ENCODE peak calls at places on chromosomes 6 and 20, in eight cellular contexts. One of them, this sample, is unnamed.

GRCh38 chr6:80535914-80536565 is 429.6 kb downstream of the BCKDHB start:
- DNase-seq in ovary: no peak
- DNase-seq in GM12892: no peak
- DNase-seq in IMR-90: peak; percentile 79
- DNase-seq in A549: no peak
- DNase-seq in stomach: no peak
- DNase-seq in HCT116: no peak
- DNase-seq in heart left ventricle: no peak
- DNase-seq in this sample: no peak

GRCh38 chr6:113636357-113636824 is 220.8 kb upstream of the MARCKS start:
- DNase-seq in ovary: no peak
- DNase-seq in GM12892: no peak
- DNase-seq in IMR-90: peak; percentile 78
- DNase-seq in A549: peak; percentile 35
- DNase-seq in stomach: no peak
- DNase-seq in HCT116: no peak
- DNase-seq in heart left ventricle: no peak
- DNase-seq in this sample: no peak

GRCh38 chr6:3228046-3228671 is 706 bp upstream of the TUBB2B start:
- DNase-seq in ovary: no peak
- DNase-seq in GM12892: no peak
- DNase-seq in IMR-90: no peak
- DNase-seq in A549: no peak
- DNase-seq in stomach: no peak
- DNase-seq in HCT116: no peak
- DNase-seq in heart left ventricle: no peak
- DNase-seq in this sample: no peak

GRCh38 chr20:51100617-51101016 is 77.7 kb upstream of the KCNG1 start:
- DNase-seq in ovary: no peak
- DNase-seq in GM12892: no peak
- DNase-seq in IMR-90: no peak
- DNase-seq in A549: no peak
- DNase-seq in stomach: no peak
- DNase-seq in HCT116: no peak
- DNase-seq in heart left ventricle: no peak
- DNase-seq in this sample: no peak

GRCh38 chr20:32285621-32286334 is 8.3 kb downstream of the KIF3B start:
- DNase-seq in ovary: no peak
- DNase-seq in GM12892: no peak
- DNase-seq in IMR-90: peak; percentile 10
- DNase-seq in A549: peak; percentile 25
- DNase-seq in stomach: no peak
- DNase-seq in HCT116: no peak
- DNase-seq in heart left ventricle: peak; percentile 13
- DNase-seq in this sample: no peak

GRCh38 chr6:169156108-169156821 is 97.4 kb downstream of the THBS2 start:
- DNase-seq in ovary: no peak
- DNase-seq in GM12892: no peak
- DNase-seq in IMR-90: peak; percentile 71
- DNase-seq in A549: no peak
- DNase-seq in stomach: peak; percentile 7
- DNase-seq in HCT116: no peak
- DNase-seq in heart left ventricle: no peak
- DNase-seq in this sample: no peak

GRCh38 chr20:62361799-62362589 is 5.1 kb downstream of the LAMA5 start:
- DNase-seq in ovary: no peak
- DNase-seq in GM12892: no peak
- DNase-seq in IMR-90: no peak
- DNase-seq in A549: peak; percentile 88
- DNase-seq in stomach: no peak
- DNase-seq in HCT116: peak; percentile 62
- DNase-seq in heart left ventricle: peak; percentile 16
- DNase-seq in this sample: no peak

GRCh38 chr6:26536571-26537159 is 1.5 kb upstream of the HMGN4 start:
- DNase-seq in ovary: peak; percentile 59
- DNase-seq in GM12892: no peak
- DNase-seq in IMR-90: peak; percentile 77
- DNase-seq in A549: peak; percentile 50
- DNase-seq in stomach: no peak
- DNase-seq in HCT116: no peak
- DNase-seq in heart left ventricle: no peak
- DNase-seq in this sample: peak; percentile 72

GRCh38 chr6:27591660-27592059 is 118.8 kb upstream of the ZNF184 start:
- DNase-seq in ovary: no peak
- DNase-seq in GM12892: no peak
- DNase-seq in IMR-90: peak; percentile 52
- DNase-seq in A549: peak; percentile 74
- DNase-seq in stomach: no peak
- DNase-seq in HCT116: no peak
- DNase-seq in heart left ventricle: no peak
- DNase-seq in this sample: no peak

DNA sequence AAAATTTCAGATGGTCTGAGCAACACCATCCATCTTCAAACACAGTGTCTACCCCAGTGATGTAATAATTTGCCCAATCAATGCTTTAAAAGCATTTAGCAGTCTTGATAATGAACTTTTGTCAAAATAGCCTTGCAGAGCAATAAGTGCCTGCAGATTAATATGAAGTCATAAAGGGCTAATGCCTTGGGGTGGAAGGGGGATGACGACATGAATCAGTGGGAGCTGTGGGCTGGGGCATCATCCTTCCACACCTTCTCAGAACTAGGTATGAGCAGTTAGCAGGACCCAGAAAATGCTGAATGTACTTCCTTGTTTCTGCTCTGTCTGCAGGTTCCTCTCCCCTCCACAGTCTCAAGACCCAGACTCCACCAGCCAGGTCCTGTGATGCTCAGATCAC is 166.2 kb upstream of the MAFB start:
- DNase-seq in ovary: no peak
- DNase-seq in GM12892: no peak
- DNase-seq in IMR-90: no peak
- DNase-seq in A549: no peak
- DNase-seq in stomach: no peak
- DNase-seq in HCT116: no peak
- DNase-seq in heart left ventricle: no peak
- DNase-seq in this sample: no peak
- TF ChIP-seq POLR2A in ovary: no peak
- TF ChIP-seq POLR2A in GM12892: no peak
- TF ChIP-seq POLR2A in IMR-90: no peak
- TF ChIP-seq POLR2A in A549: no peak
- TF ChIP-seq POLR2A in stomach: no peak
- TF ChIP-seq POLR2A in HCT116: no peak
- TF ChIP-seq POLR2A in heart left ventricle: no peak
- TF ChIP-seq POLR2A in this sample: no peak

DNA sequence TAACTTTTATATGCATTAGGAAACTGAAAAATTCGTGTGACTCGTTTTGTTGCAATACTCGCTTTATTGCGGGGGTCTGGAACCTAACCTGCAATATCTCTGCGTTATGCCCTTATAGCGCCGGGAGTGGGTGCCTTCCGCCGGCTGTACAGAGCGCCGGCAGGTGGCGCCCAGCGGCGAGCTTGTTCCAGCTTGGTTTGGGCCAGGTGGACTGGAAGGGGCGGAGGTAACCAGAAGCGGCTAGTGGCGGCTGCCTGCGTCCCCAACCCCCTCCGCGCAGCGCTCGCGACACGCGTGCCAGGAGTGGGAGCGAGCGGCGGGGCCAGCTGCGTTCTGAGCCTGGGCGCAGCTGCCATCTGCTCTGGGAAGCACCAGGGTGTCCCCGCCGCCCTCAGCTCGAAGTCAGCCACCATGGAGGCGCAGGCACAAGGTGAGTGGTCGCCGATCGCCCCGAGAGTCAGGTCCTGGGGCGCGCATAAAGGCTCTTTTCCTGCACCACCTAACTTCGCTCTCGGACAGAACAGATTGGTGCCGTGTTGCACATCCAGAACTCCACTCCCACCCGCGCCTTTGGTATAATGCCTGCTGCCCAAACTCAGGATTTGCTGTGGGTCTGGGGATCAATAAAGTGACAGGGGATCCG is at the start of gene TPD52L1:
- DNase-seq in ovary: peak; percentile 74
- DNase-seq in GM12892: peak; percentile 59
- DNase-seq in IMR-90: peak; percentile 60
- DNase-seq in A549: peak; percentile 77
- DNase-seq in stomach: peak; percentile 87
- DNase-seq in HCT116: peak; percentile 76
- DNase-seq in heart left ventricle: peak; percentile 81
- DNase-seq in this sample: peak; percentile 55
- TF ChIP-seq POLR2A in ovary: no peak
- TF ChIP-seq POLR2A in GM12892: no peak
- TF ChIP-seq POLR2A in IMR-90: no peak
- TF ChIP-seq POLR2A in A549: peak; percentile 19
- TF ChIP-seq POLR2A in stomach: no peak
- TF ChIP-seq POLR2A in HCT116: no peak
- TF ChIP-seq POLR2A in heart left ventricle: peak; percentile 16
- TF ChIP-seq POLR2A in this sample: peak; percentile 32

DNA sequence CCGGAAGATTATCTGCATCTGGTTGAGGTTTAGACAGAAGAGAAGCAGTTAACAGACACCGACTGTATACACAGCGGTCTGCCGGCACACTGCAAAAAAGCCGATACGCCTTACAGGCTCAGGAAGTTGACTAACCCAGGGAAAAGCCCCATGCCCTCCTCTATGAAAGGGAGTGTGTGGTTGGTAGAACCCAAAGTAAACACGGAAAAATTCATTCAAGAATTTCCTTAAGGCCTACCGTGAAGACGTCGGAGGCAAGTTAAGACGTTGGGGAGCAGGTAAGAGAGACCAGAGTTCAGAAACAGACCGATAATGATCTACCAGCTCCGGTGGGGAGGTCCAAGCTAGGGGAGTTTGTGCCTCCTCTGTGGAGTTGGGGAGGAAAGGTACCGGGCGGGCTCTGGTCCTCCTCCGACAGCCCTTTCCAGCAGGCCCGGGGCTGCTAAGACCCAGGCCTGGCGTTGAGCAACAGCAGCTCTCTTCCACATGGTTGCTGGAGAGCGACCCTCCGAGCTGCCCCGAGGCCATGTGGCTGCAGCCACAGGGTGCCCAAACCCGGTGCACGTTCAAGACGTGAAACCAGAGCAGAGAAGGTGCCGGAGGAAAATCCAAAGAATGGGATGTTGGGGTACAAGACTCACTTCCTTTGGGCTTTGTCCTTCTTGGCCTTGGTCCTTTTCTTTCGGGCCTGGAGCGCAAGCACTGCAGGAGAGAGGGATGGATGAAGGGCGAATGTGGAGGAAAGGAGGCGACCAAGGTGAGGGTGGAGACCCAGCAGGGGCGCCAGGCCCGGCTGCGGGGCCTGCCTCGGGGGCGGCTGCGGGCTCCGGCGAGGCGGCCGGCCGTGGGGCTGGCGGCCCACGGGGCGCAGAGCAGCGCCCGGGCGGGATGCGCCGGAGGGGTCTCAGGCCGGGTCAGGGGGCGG is 809 bp downstream of the SRPK1 start:
- DNase-seq in ovary: no peak
- DNase-seq in GM12892: no peak
- DNase-seq in IMR-90: peak; percentile 78
- DNase-seq in A549: peak; percentile 45
- DNase-seq in stomach: peak; percentile 56
- DNase-seq in HCT116: no peak
- DNase-seq in heart left ventricle: peak; percentile 9
- DNase-seq in this sample: no peak
- TF ChIP-seq POLR2A in ovary: no peak
- TF ChIP-seq POLR2A in GM12892: no peak
- TF ChIP-seq POLR2A in IMR-90: no peak
- TF ChIP-seq POLR2A in A549: no peak
- TF ChIP-seq POLR2A in stomach: no peak
- TF ChIP-seq POLR2A in HCT116: no peak
- TF ChIP-seq POLR2A in heart left ventricle: no peak
- TF ChIP-seq POLR2A in this sample: no peak

DNA sequence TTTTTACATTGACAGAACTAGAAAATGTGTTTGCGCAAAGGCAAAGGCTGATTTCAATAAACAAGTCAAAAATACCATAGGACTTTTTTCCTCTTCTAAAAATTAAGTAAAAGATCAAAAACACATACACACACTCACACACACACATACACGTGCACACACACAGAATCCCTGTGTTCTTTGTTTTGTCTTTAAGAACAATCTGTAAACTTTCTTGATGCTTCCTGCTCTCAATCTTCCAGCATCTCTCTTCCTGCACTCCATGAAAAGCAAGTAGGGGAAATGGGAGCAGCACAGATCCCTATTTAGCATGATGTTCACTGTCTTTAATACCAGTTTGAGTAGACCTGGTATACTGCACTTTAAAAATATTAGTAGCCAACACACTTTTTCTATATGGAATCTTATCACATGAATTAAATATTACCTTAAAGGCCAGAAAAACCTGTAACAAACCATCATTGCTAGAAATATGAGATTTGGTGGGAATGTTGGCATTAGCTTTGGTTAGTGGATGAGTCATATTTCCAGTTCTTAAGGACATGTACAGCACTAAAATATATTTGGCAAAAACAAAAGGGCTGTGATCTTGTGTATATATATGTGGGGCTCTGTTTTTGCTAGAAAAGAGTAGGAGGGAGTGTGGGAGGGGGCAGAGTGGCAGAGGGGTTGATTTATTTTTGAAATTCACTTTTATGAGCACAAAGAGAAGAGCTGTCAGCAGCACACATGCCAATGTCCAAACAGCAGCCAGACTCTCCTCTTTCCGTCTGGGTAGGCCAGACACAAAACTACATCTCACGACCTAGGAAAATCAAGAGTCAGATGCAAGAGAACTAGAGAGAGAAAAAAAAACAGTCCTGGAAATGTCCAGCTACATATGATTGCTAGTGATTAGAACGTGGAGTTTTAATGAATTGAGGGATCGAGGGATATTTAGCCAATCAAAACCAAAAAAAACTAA is 4.6 kb downstream of the PTPRK start:
- DNase-seq in ovary: no peak
- DNase-seq in GM12892: no peak
- DNase-seq in IMR-90: peak; percentile 68
- DNase-seq in A549: no peak
- DNase-seq in stomach: no peak
- DNase-seq in HCT116: no peak
- DNase-seq in heart left ventricle: no peak
- DNase-seq in this sample: no peak
- TF ChIP-seq POLR2A in ovary: no peak
- TF ChIP-seq POLR2A in GM12892: no peak
- TF ChIP-seq POLR2A in IMR-90: no peak
- TF ChIP-seq POLR2A in A549: no peak
- TF ChIP-seq POLR2A in stomach: no peak
- TF ChIP-seq POLR2A in HCT116: no peak
- TF ChIP-seq POLR2A in heart left ventricle: no peak
- TF ChIP-seq POLR2A in this sample: no peak

GRCh38 chr20:42857446-42857845 is 332.3 kb downstream of the PTPRT start:
- DNase-seq in ovary: no peak
- DNase-seq in GM12892: no peak
- DNase-seq in IMR-90: no peak
- DNase-seq in A549: no peak
- DNase-seq in stomach: no peak
- DNase-seq in HCT116: no peak
- DNase-seq in heart left ventricle: no peak
- DNase-seq in this sample: no peak
- TF ChIP-seq POLR2A in ovary: no peak
- TF ChIP-seq POLR2A in GM12892: no peak
- TF ChIP-seq POLR2A in IMR-90: no peak
- TF ChIP-seq POLR2A in A549: no peak
- TF ChIP-seq POLR2A in stomach: no peak
- TF ChIP-seq POLR2A in HCT116: no peak
- TF ChIP-seq POLR2A in heart left ventricle: no peak
- TF ChIP-seq POLR2A in this sample: no peak

This sample was measured in uterus.